ENCODE peak calls at places on chromosomes 5 and 9, in eight cellular contexts. D is GM13977; R is T-cell; F is spleen; V is ecto neural progenitor cell; C is Jurkat, Clone E6-1; M is tibial nerve; A is astrocyte. T is an unnamed sample.

GRCh38 chr9:4686112-4686511 is 6.7 kb downstream of the CDC37L1 start:
- DNase-seq in D (no peak), R (no peak), F (no peak), V (no peak), C (no peak), M (no peak), A (peak), T (no peak)

GRCh38 chr9:111180801-111181200 is 142.5 kb upstream of the LPAR1 start:
- DNase-seq in D (no peak), R (no peak), F (no peak), V (no peak), C (no peak), M (no peak), A (no peak), T (no peak)

GRCh38 chr9:110143969-110144545 is 63.9 kb downstream of the C9orf152 start:
- DNase-seq in D (peak), R (peak), F (no peak), V (no peak), C (peak), M (no peak), A (no peak), T (no peak)

GRCh38 chr5:14676320-14676719 is 11.8 kb downstream of the OTULIN start:
- DNase-seq in D (no peak), R (no peak), F (no peak), V (no peak), C (no peak), M (no peak), A (peak), T (no peak)

GRCh38 chr9:133796562-133796961 is 58.4 kb upstream of the SARDH start:
- DNase-seq in D (no peak), R (no peak), F (no peak), V (no peak), C (no peak), M (no peak), A (no peak), T (no peak)

GRCh38 chr5:16508730-16509531 is 43.3 kb upstream of the ZNF622 start:
- DNase-seq in D (no peak), R (no peak), F (no peak), V (peak), C (no peak), M (peak), A (no peak), T (peak)

GRCh38 chr9:35164711-35165110 is 2.9 kb downstream of the UNC13B start:
- DNase-seq in D (no peak), R (no peak), F (no peak), V (no peak), C (no peak), M (no peak), A (peak), T (no peak)

GRCh38 chr9:121373401-121373769 is 3.3 kb upstream of the STOM start:
- DNase-seq in D (no peak), R (no peak), F (no peak), V (no peak), C (no peak), M (no peak), A (no peak), T (no peak)

GRCh38 chr9:133490865-133491655 is 12.2 kb upstream of the SLC2A6 start:
- DNase-seq in D (no peak), R (no peak), F (peak), V (no peak), C (no peak), M (no peak), A (no peak), T (no peak)

GRCh38 chr9:113523421-113524141 is 60.1 kb downstream of the RGS3 start:
- DNase-seq in D (peak), R (peak), F (peak), V (no peak), C (peak), M (no peak), A (peak), T (no peak)

GRCh38 chr5:60487885-60488425 is 212.0 kb downstream of the DEPDC1B start:
- DNase-seq in D (no peak), R (no peak), F (no peak), V (no peak), C (no peak), M (no peak), A (no peak), T (peak)

GRCh38 chr5:131514316-131515275 is 120.4 kb downstream of the RAPGEF6 start:
- DNase-seq in D (peak), R (no peak), F (no peak), V (no peak), C (peak), M (no peak), A (no peak), T (no peak)

GRCh38 chr5:102090770-102091169 is 205.3 kb downstream of the SLCO4C1 start:
- DNase-seq in D (peak), R (no peak), F (no peak), V (peak), C (peak), M (no peak), A (no peak), T (peak)

GRCh38 chr9:114718801-114719221 is 36.8 kb upstream of the TEX48 start:
- DNase-seq in D (peak), R (peak), F (no peak), V (no peak), C (no peak), M (no peak), A (peak), T (no peak)

GRCh38 chr5:169670769-169671525 is 33.9 kb downstream of the DOCK2 start:
- DNase-seq in D (peak), R (no peak), F (no peak), V (no peak), C (no peak), M (no peak), A (no peak), T (no peak)

GRCh38 chr9:126630458-126631237 is 16.9 kb downstream of the LMX1B start:
- DNase-seq in D (no peak), R (no peak), F (no peak), V (no peak), C (no peak), M (no peak), A (no peak), T (no peak)

GRCh38 chr5:106880656-106881055 is 790.1 kb downstream of the EFNA5 start:
- DNase-seq in D (no peak), R (no peak), F (no peak), V (no peak), C (no peak), M (no peak), A (no peak), T (no peak)

GRCh38 chr9:135874859-135875258 is 32.5 kb downstream of the CAMSAP1 start:
- DNase-seq in D (no peak), R (no peak), F (no peak), V (no peak), C (no peak), M (no peak), A (no peak), T (no peak)

GRCh38 chr9:132249123-132249522 is 87.3 kb downstream of the NTNG2 start:
- DNase-seq in D (no peak), R (no peak), F (no peak), V (no peak), C (no peak), M (no peak), A (no peak), T (no peak)

GRCh38 chr5:137825165-137825564 is 42.5 kb upstream of the MYOT start:
- DNase-seq in D (no peak), R (no peak), F (no peak), V (no peak), C (no peak), M (no peak), A (no peak), T (no peak)

GRCh38 chr9:128323192-128323730 is 622 bp downstream of the COQ4 start:
- DNase-seq in D (peak), R (no peak), F (no peak), V (no peak), C (no peak), M (no peak), A (peak), T (no peak)

GRCh38 chr5:43874772-43875171 is 271.8 kb downstream of the NNT start:
- DNase-seq in D (no peak), R (no peak), F (no peak), V (no peak), C (no peak), M (no peak), A (no peak), T (peak)

GRCh38 chr9:127682351-127683136 is 24.2 kb upstream of the CFAP157 start:
- DNase-seq in D (no peak), R (no peak), F (no peak), V (no peak), C (no peak), M (no peak), A (no peak), T (no peak)

GRCh38 chr9:124355941-124356744 is 59.1 kb downstream of the PSMB7 start:
- DNase-seq in D (no peak), R (no peak), F (no peak), V (no peak), C (no peak), M (no peak), A (no peak), T (no peak)

GRCh38 chr5:961002-961710 is 47.4 kb upstream of the NKD2 start:
- DNase-seq in D (no peak), R (no peak), F (peak), V (no peak), C (no peak), M (no peak), A (no peak), T (no peak)

GRCh38 chr9:133702798-133703570 is 35.2 kb downstream of the SARDH start:
- DNase-seq in D (no peak), R (peak), F (peak), V (no peak), C (no peak), M (no peak), A (no peak), T (no peak)

GRCh38 chr5:94901071-94901979 is 282.9 kb downstream of the SLF1 start:
- DNase-seq in D (peak), R (no peak), F (no peak), V (no peak), C (no peak), M (peak), A (peak), T (peak)

GRCh38 chr9:134748637-134749036 is 107.0 kb downstream of the COL5A1 start:
- DNase-seq in D (no peak), R (no peak), F (no peak), V (no peak), C (no peak), M (no peak), A (no peak), T (no peak)

GRCh38 chr9:72467766-72468738 is 53.4 kb upstream of the TMC1 start:
- DNase-seq in D (no peak), R (no peak), F (no peak), V (no peak), C (no peak), M (no peak), A (peak), T (no peak)

GRCh38 chr9:16031971-16032370 is 479.1 kb downstream of the CCDC171 start:
- DNase-seq in D (no peak), R (no peak), F (no peak), V (no peak), C (no peak), M (no peak), A (peak), T (no peak)

GRCh38 chr5:163496286-163496685 is 9.1 kb upstream of the MAT2B start:
- DNase-seq in D (no peak), R (no peak), F (no peak), V (no peak), C (no peak), M (no peak), A (peak), T (no peak)

GRCh38 chr9:13728917-13729811 is 449.7 kb upstream of the MPDZ start:
- DNase-seq in D (no peak), R (no peak), F (no peak), V (no peak), C (no peak), M (no peak), A (peak), T (no peak)

T was measured in SK-MEL-5.